ENCODE peak calls at places on chromosome 7, in five cellular contexts. E is stimulated activated CD8-positive, alpha-beta memory T cell treated with anti-CD3 and anti-CD28 coated beads, Interleukin-15, amount 100 ng/mL, for 24 hours; G is NCI-H2029; K is GM23338; C is activated CD4-positive, alpha-beta T cell treated with anti-CD3 and anti-CD28 coated beads for 24 hours. D is an unnamed sample.

GRCh38 chr7:117645456-117646181 is 165.8 kb downstream of the CFTR start:
- DNase-seq in K (no peak), C (no peak), E (no peak), G (no peak), D (no peak)

GRCh38 chr7:134391223-134391622 is 67.7 kb downstream of the AKR1B1 start:
- DNase-seq in C (no peak), K (no peak), E (no peak), G (no peak), D (no peak)

GRCh38 chr7:145156834-145157233 is 321.0 kb upstream of the TPK1 start:
- DNase-seq in K (no peak), G (no peak), E (no peak), C (no peak), D (no peak)

GRCh38 chr7:28083998-28084985 is 96.3 kb downstream of the JAZF1 start:
- DNase-seq in E (no peak), K (no peak), C (no peak), G (no peak), D (no peak)

GRCh38 chr7:143992677-143993076 is 7.4 kb upstream of the OR6B1 start:
- DNase-seq in C (no peak), E (no peak), K (no peak), G (no peak), D (no peak)

GRCh38 chr7:28075674-28076358 is 104.8 kb downstream of the JAZF1 start:
- DNase-seq in K (no peak), G (no peak), E (no peak), C (no peak), D (no peak)

GRCh38 chr7:96246972-96247371 is 74.9 kb downstream of the SLC25A13 start:
- DNase-seq in G (no peak), C (no peak), E (no peak), K (no peak), D (no peak)

GRCh38 chr7:47534322-47535032 is 47.4 kb downstream of the TNS3 start:
- DNase-seq in E (no peak), G (no peak), C (no peak), K (peak), D (no peak)

GRCh38 chr7:85897967-85898366 is 711.1 kb upstream of the SEMA3D start:
- DNase-seq in C (no peak), E (no peak), G (no peak), K (no peak), D (no peak)

GRCh38 chr7:101218236-101219130 is 518 bp downstream of the ZNHIT1 start:
- DNase-seq in K (no peak), E (no peak), G (no peak), C (no peak), D (no peak)